ENCODE peak calls at places on chromosomes 1 and 21, in four cellular contexts. G, Q, N and F are unnamed samples.

GRCh38 chr1:205913451-205914204 is 29.6 kb downstream of the SLC26A9 start:
- DNase-seq in Q (peak; percentile 69), G (no peak), N (no peak), F (no peak)

GRCh38 chr1:234655328-234656069 is 45.5 kb upstream of the IRF2BP2 start:
- DNase-seq in Q (no peak), G (no peak), N (no peak), F (no peak)

GRCh38 chr1:89254658-89255287 is 17.9 kb downstream of the GBP5 start:
- DNase-seq in G (no peak), Q (no peak), N (no peak), F (no peak)

GRCh38 chr1:19559641-19560040 is 74.3 kb upstream of the CAPZB start:
- DNase-seq in Q (no peak), G (no peak), N (no peak), F (no peak)

GRCh38 chr1:55554611-55555010 is 339.4 kb upstream of the USP24 start:
- DNase-seq in N (no peak), Q (no peak), G (no peak), F (no peak)

GRCh38 chr1:40248429-40248828 is 692 bp downstream of the TMCO2 start:
- DNase-seq in G (no peak), N (peak; percentile 30), Q (no peak), F (no peak)

GRCh38 chr1:96845464-96845863 is 123.9 kb downstream of the PTBP2 start:
- DNase-seq in G (peak; percentile 34), Q (peak; percentile 38), N (peak; percentile 69), F (no peak)

GRCh38 chr1:26079960-26080814 is 12.8 kb upstream of the TRIM63 start:
- DNase-seq in G (no peak), Q (no peak), N (no peak), F (no peak)

GRCh38 chr1:245777752-245778151 is 623.0 kb downstream of the KIF26B start:
- DNase-seq in Q (no peak), N (no peak), G (no peak), F (no peak)

GRCh38 chr1:84913025-84913892 is 20.3 kb upstream of the LPAR3 start:
- DNase-seq in N (no peak), Q (no peak), G (peak; percentile 42), F (no peak)

GRCh38 chr1:2334366-2334765 is 57.0 kb downstream of the MORN1 start:
- DNase-seq in N (no peak), Q (no peak), G (no peak), F (no peak)

GRCh38 chr1:29986986-29987385 is 736.4 kb downstream of the MATN1 start:
- DNase-seq in Q (peak; percentile 37), G (no peak), N (no peak), F (no peak)

GRCh38 chr1:89068291-89068690 is 3.3 kb upstream of the GBP1 start:
- DNase-seq in G (no peak), Q (no peak), N (no peak), F (no peak)

GRCh38 chr1:9888886-9889285 is 21.2 kb downstream of the CTNNBIP1 start:
- DNase-seq in G (no peak), Q (no peak), N (no peak), F (no peak)

GRCh38 chr1:221165331-221166161 is 286.3 kb downstream of the HLX start:
- DNase-seq in Q (no peak), N (no peak), G (no peak), F (no peak)

GRCh38 chr1:221166162-221166500 is 286.9 kb downstream of the HLX start:
- DNase-seq in Q (no peak), N (no peak), G (no peak), F (no peak)

GRCh38 chr1:221164029-221164428 is 284.8 kb downstream of the HLX start:
- DNase-seq in N (no peak), Q (no peak), G (no peak), F (no peak)

GRCh38 chr1:221169447-221169889 is 290.2 kb downstream of the HLX start:
- DNase-seq in Q (no peak), G (no peak), N (no peak), F (no peak)

DNA sequence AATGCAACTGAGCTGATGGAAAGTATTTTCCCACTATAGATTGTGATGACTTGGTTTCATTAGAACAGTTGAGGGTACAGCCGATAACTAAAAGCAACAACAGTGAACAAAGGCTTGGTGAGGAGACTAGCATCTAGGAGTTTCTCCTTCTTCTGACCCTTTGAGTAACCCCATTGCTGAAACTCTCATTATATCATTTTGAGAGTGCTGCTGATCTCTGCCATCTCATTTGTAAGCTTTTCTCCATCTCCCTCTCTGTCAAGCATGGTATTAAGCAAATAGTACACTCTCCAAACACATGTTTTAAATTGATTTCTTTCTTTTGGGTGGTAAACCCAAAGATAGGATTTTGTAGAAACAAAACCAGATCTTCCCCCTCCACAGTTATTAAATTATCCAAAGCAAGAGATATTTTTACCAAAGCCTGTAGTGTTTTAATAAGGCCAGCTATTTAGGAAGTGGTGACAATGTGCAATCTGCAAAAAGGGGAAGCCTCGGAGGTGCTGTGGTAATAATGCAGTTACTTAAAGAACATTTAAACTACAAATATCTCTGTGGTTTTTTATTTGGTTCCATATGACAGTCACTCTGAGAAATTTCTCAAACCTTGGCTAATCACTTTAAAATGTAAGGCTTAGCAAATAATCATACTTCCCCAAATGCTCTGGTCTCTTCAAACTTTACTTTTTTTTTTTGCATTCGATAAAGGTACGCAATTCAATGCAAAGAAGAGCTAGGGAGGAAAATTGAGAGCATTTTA is 287.5 kb downstream of the HLX start:
- DNase-seq in N (no peak), Q (peak; percentile 55), G (peak; percentile 15), F (no peak)
- TF ChIP-seq POLR2AphosphoS5 in N (no peak), Q (peak; percentile 38), G (no peak), F (peak; percentile 4)

GRCh38 chr21:44760376-44760775 is 41.2 kb downstream of the UBE2G2 start:
- DNase-seq in N (no peak), Q (no peak), G (no peak), F (no peak)

GRCh38 chr21:44762221-44763049 is 39.2 kb downstream of the UBE2G2 start:
- DNase-seq in G (no peak), Q (no peak), N (no peak), F (no peak)

GRCh38 chr21:44761747-44762208 is 39.8 kb downstream of the UBE2G2 start:
- DNase-seq in N (no peak), G (peak; percentile 53), Q (no peak), F (no peak)

GRCh38 chr21:44759628-44760285 is 41.9 kb downstream of the UBE2G2 start:
- DNase-seq in G (no peak), N (no peak), Q (no peak), F (no peak)

DNA sequence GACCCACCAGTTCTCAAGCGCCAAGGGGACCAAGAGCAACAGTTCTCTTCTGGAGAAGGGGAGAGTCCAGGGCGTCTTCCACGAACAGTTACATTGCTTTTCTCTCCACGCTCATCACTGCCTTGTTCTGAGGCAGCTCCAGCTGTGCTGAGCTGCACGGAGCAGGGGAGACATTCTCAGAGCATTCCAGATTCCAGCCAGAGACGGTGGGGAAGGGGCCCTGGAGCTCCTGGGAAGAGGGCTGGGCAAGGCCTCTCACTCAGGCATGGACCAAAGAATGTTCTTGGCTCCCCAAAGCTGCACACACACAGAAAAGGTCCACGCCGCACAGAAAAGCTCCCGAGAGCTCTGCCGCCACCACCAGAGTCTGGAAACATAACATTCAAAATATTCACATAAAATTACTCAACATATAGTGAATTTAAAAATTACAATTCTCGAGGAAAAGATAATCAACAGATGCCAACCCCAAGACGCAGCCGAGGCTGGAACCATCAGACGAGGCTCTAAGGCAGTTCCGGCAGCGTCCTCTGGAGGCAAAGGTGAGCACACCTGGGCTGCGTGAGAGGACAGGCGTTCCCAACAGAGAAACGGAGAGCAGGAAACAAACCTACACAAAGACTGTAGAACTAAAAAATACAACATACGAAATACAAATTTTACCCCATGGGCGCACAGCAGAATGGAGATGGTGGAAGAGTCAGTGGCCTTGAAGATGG is 40.5 kb downstream of the UBE2G2 start:
- DNase-seq in Q (no peak), N (no peak), G (peak; percentile 50), F (no peak)
- TF ChIP-seq CTCF in Q (peak; percentile 38), N (peak; percentile 51), G (peak; percentile 47), F (no peak)

GRCh38 chr1:24992761-24993211 is 62.7 kb upstream of the RUNX3 start:
- DNase-seq in N (no peak), Q (no peak), G (no peak), F (no peak)
- TF ChIP-seq POLR2AphosphoS5 in N (no peak), Q (no peak), G (no peak), F (no peak)

GRCh38 chr1:78146137-78146822 is 100.5 kb downstream of the GIPC2 start:
- DNase-seq in G (no peak), N (no peak), Q (no peak), F (no peak)
- TF ChIP-seq CTCF in G (no peak), N (no peak), Q (no peak), F (no peak)

DNA sequence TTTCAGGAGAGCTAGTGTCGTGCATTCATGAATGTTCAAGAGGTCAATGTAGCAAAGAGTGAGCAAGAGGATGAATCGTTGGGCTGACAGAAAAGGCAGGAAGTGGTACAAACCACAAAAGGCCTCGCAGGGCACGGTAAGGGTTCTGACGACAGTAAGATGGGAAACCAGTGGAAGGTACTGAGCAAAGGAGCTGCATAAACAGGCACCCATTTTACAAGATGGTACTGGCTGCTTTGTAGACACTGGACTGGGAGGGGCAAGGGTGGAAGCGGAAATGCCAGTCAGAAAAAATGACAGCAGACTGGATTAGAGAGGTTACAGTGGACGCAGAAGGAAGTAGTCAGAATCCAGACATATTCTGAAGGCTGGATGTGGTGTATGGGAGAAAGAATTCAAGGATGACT is 123.5 kb downstream of the PTPN14 start:
- DNase-seq in N (no peak), Q (peak; percentile 28), G (peak; percentile 22), F (no peak)
- TF ChIP-seq POLR2AphosphoS5 in N (no peak), Q (no peak), G (no peak), F (no peak)

GRCh38 chr1:183306317-183307042 is 111.7 kb downstream of the NMNAT2 start:
- DNase-seq in Q (no peak), G (no peak), N (peak; percentile 26), F (no peak)
- TF ChIP-seq CTCF in Q (no peak), G (peak; percentile 22), N (peak; percentile 37), F (no peak)